ENCODE peak calls at places on chromosomes 11 and 22, in nine cellular contexts. H, N, C, O, D, A, I, P and Y are unnamed samples.

GRCh38 chr11:107844041-107844440 is 14.5 kb downstream of the SLC35F2 start:
- DNase-seq in H (peak), N (no peak), C (peak), O (peak), D (no peak), A (no peak), I (no peak), P (no peak), Y (peak)

GRCh38 chr11:68798221-68798813 is 43.4 kb downstream of the CPT1A start:
- DNase-seq in H (no peak), N (peak), C (peak), O (no peak), D (no peak), A (no peak), I (no peak), P (peak), Y (peak)

GRCh38 chr11:78564889-78565467 is 9.7 kb downstream of the NARS2 start:
- DNase-seq in H (no peak), N (no peak), C (no peak), O (no peak), D (no peak), A (no peak), I (no peak), P (no peak), Y (no peak)

GRCh38 chr11:33988586-33989370 is 62.8 kb upstream of the CAPRIN1 start:
- DNase-seq in H (no peak), N (no peak), C (no peak), O (no peak), D (no peak), A (no peak), I (no peak), P (no peak), Y (no peak)

GRCh38 chr11:72787262-72788104 is 6.4 kb downstream of the STARD10 start:
- DNase-seq in H (no peak), N (no peak), C (peak), O (no peak), D (no peak), A (no peak), I (no peak), P (no peak), Y (no peak)

GRCh38 chr11:94638902-94639373 is 71.8 kb downstream of the PIWIL4 start:
- DNase-seq in H (no peak), N (no peak), C (peak), O (peak), D (no peak), A (no peak), I (peak), P (peak), Y (no peak)

GRCh38 chr11:64759131-64759721 is 548 bp downstream of the PYGM start:
- DNase-seq in H (no peak), N (no peak), C (no peak), O (no peak), D (no peak), A (no peak), I (no peak), P (no peak), Y (no peak)

GRCh38 chr22:42397332-42398246 is 34.6 kb downstream of the NFAM1 start:
- DNase-seq in H (no peak), N (no peak), C (no peak), O (no peak), D (no peak), A (no peak), I (no peak), P (no peak), Y (no peak)

GRCh38 chr11:61429346-61429690 is 457 bp downstream of the CPSF7 start:
- DNase-seq in H (peak), N (no peak), C (peak), O (peak), D (no peak), A (no peak), I (peak), P (peak), Y (peak)

GRCh38 chr11:1670928-1671371 is 26.0 kb upstream of the KRTAP5-6 start:
- DNase-seq in H (no peak), N (no peak), C (no peak), O (no peak), D (no peak), A (no peak), I (no peak), P (no peak), Y (no peak)

GRCh38 chr11:62980133-62980760 is 4.5 kb downstream of the SLC22A6 start:
- DNase-seq in H (no peak), N (no peak), C (peak), O (no peak), D (no peak), A (no peak), I (no peak), P (no peak), Y (peak)

GRCh38 chr11:18769802-18770456 is 21.7 kb downstream of the PTPN5 start:
- DNase-seq in H (no peak), N (no peak), C (no peak), O (no peak), D (no peak), A (no peak), I (no peak), P (no peak), Y (no peak)

GRCh38 chr11:134911514-134912180 is 499.6 kb upstream of the B3GAT1 start:
- DNase-seq in H (no peak), N (no peak), C (no peak), O (no peak), D (no peak), A (no peak), I (no peak), P (no peak), Y (no peak)